ENCODE peak calls at places on chromosome 14, in seven cellular contexts. Q, J, V, D, X, E and S are unnamed samples.

GRCh38 chr14:55749946-55750345 is 169.9 kb downstream of the KTN1 start:
- DNase-seq in V (no peak), X (no peak), D (no peak), Q (no peak), J (no peak), E (no peak), S (no peak)

GRCh38 chr14:87679094-87679493 is 313.9 kb downstream of the GALC start:
- DNase-seq in V (no peak), Q (no peak), E (no peak), D (no peak), X (no peak), J (no peak), S (no peak)

GRCh38 chr14:37060496-37061260 is 111.7 kb downstream of the SLC25A21 start:
- DNase-seq in X (peak; percentile 17), V (no peak), J (no peak), E (no peak), Q (no peak), D (no peak), S (peak; percentile 93)

GRCh38 chr14:31605702-31606101 is 44.5 kb downstream of the NUBPL start:
- DNase-seq in J (no peak), V (no peak), X (no peak), E (no peak), Q (no peak), D (no peak), S (no peak)

GRCh38 chr14:20624495-20625070 is 16.9 kb downstream of the OR6S1 start:
- DNase-seq in D (peak; percentile 75), Q (peak; percentile 58), E (peak; percentile 56), X (no peak), J (peak; percentile 87), V (peak; percentile 63), S (no peak)

GRCh38 chr14:104774453-104775072 is 21.0 kb downstream of the AKT1 start:
- DNase-seq in D (peak; percentile 88), X (no peak), Q (no peak), J (no peak), V (no peak), E (no peak), S (no peak)

GRCh38 chr14:103519837-103520212 is 2.8 kb downstream of the CKB start:
- DNase-seq in V (no peak), Q (no peak), X (no peak), E (peak; percentile 30), J (no peak), D (peak; percentile 46), S (peak; percentile 70)

GRCh38 chr14:69863083-69863482 is 16.1 kb upstream of the SMOC1 start:
- DNase-seq in X (no peak), E (peak; percentile 49), Q (no peak), V (no peak), D (no peak), J (no peak), S (no peak)

GRCh38 chr14:50475460-50475859 is 56.9 kb downstream of the MAP4K5 start:
- DNase-seq in Q (no peak), D (no peak), V (no peak), E (no peak), X (no peak), J (no peak), S (no peak)